ENCODE peak calls at places on chromosomes 16 and 17, in six cellular contexts. P is aorta; V is stimulated activated CD8-positive, alpha-beta memory T cell treated with anti-CD3 and anti-CD28 coated beads, Interleukin-7, amount 100 ng/mL, for 1 hour; N is SK-MEL-5; Z is NCI-H187 treated with DMSO at 0.1 percent for 48 hours; G is activated naive CD8-positive, alpha-beta T cell treated with anti-CD3 and anti-CD28 coated beads for 36 hours. D is an unnamed sample.

GRCh38 chr16:28621756-28622155 is 11.9 kb upstream of the SULT1A1 start:
- DNase-seq in P (no peak), V (no peak), N (no peak), Z (no peak), G (no peak), D (no peak)

GRCh38 chr16:54987081-54987480 is 56.4 kb downstream of the IRX5 start:
- DNase-seq in P (no peak), V (no peak), N (no peak), Z (no peak), G (no peak), D (no peak)

GRCh38 chr16:49003022-49003421 is 278.6 kb downstream of the CBLN1 start:
- DNase-seq in P (no peak), V (no peak), N (no peak), Z (peak), G (no peak), D (no peak)

GRCh38 chr16:168424-168823 is 2.6 kb downstream of the HBM start:
- DNase-seq in P (no peak), V (no peak), N (no peak), Z (no peak), G (no peak), D (no peak)

GRCh38 chr16:27776556-27776955 is 226.6 kb downstream of the KATNIP start:
- DNase-seq in P (no peak), V (no peak), N (no peak), Z (no peak), G (no peak), D (no peak)

GRCh38 chr17:31489295-31490018 is 98.0 kb downstream of the RAB11FIP4 start:
- DNase-seq in P (no peak), V (no peak), N (no peak), Z (no peak), G (no peak), D (no peak)

GRCh38 chr16:66712512-66712911 is 16.0 kb upstream of the CMTM4 start:
- DNase-seq in P (no peak), V (no peak), N (no peak), Z (no peak), G (no peak), D (no peak)

GRCh38 chr17:41910701-41911391 is 7.9 kb downstream of the ACLY start:
- DNase-seq in P (peak), V (no peak), N (no peak), Z (no peak), G (no peak), D (no peak)

GRCh38 chr16:79610771-79611170 is 10.2 kb upstream of the MAF start:
- DNase-seq in P (no peak), V (no peak), N (no peak), Z (no peak), G (no peak), D (no peak)

GRCh38 chr17:3763777-3764170 is 37.2 kb downstream of the ITGAE start:
- DNase-seq in P (no peak), V (no peak), N (no peak), Z (no peak), G (no peak), D (no peak)

GRCh38 chr17:16515933-16516332 is 23.9 kb upstream of the LRRC75A start:
- DNase-seq in P (no peak), V (no peak), N (peak), Z (no peak), G (no peak), D (no peak)

GRCh38 chr16:48596326-48596725 is 13.7 kb downstream of the N4BP1 start:
- DNase-seq in P (no peak), V (no peak), N (no peak), Z (no peak), G (peak), D (no peak)

GRCh38 chr16:66677179-66677578 is 19.4 kb downstream of the CMTM4 start:
- DNase-seq in P (no peak), V (no peak), N (no peak), Z (no peak), G (no peak), D (no peak)

GRCh38 chr17:57747221-57748017 is 2.3 kb upstream of the CCDC182 start:
- DNase-seq in P (no peak), V (no peak), N (peak), Z (peak), G (peak), D (no peak)

GRCh38 chr17:12896386-12896785 is 107.1 kb downstream of the ARHGAP44 start:
- DNase-seq in P (no peak), V (no peak), N (no peak), Z (no peak), G (no peak), D (no peak)

GRCh38 chr16:86306811-86307517 is 203.4 kb upstream of the FOXF1 start:
- DNase-seq in P (no peak), V (no peak), N (peak), Z (no peak), G (no peak), D (no peak)

GRCh38 chr17:44386182-44386525 is 3.3 kb downstream of the ITGA2B start:
- DNase-seq in P (no peak), V (no peak), N (no peak), Z (no peak), G (no peak), D (no peak)

GRCh38 chr16:30472328-30472942 is at the start of gene ITGAL:
- DNase-seq in P (peak), V (peak), N (no peak), Z (no peak), G (peak), D (no peak)

GRCh38 chr17:42399121-42399520 is 10.9 kb upstream of the STAT3 start:
- DNase-seq in P (peak), V (no peak), N (no peak), Z (no peak), G (no peak), D (no peak)

GRCh38 chr17:73309727-73310555 is 1.9 kb downstream of the CDC42EP4 start:
- DNase-seq in P (no peak), V (no peak), N (no peak), Z (no peak), G (no peak), D (no peak)

GRCh38 chr17:49987681-49988441 is 7.2 kb downstream of the DLX3 start:
- DNase-seq in P (no peak), V (no peak), N (peak), Z (peak), G (no peak), D (no peak)

GRCh38 chr17:32266389-32267269 is 997 bp downstream of the RHBDL3 start:
- DNase-seq in P (no peak), V (no peak), N (no peak), Z (no peak), G (peak), D (no peak)

GRCh38 chr17:8488491-8488890 is 52.8 kb downstream of the NDEL1 start:
- DNase-seq in P (peak), V (no peak), N (no peak), Z (no peak), G (no peak), D (no peak)

GRCh38 chr16:57735755-57736418 is at the start of gene KATNB1:
- DNase-seq in P (no peak), V (no peak), N (no peak), Z (no peak), G (no peak), D (no peak)

GRCh38 chr17:55300479-55301290 is 35.9 kb downstream of the HLF start:
- DNase-seq in P (no peak), V (no peak), N (no peak), Z (no peak), G (no peak), D (no peak)

GRCh38 chr17:12114686-12115418 is 94.2 kb downstream of the MAP2K4 start:
- DNase-seq in P (no peak), V (no peak), N (no peak), Z (no peak), G (no peak), D (no peak)

GRCh38 chr17:50779747-50780363 is 12.5 kb upstream of the ANKRD40CL start:
- DNase-seq in P (no peak), V (no peak), N (no peak), Z (no peak), G (peak), D (no peak)

GRCh38 chr17:66309793-66310192 is 7.4 kb downstream of the PRKCA start:
- DNase-seq in P (no peak), V (no peak), N (no peak), Z (no peak), G (no peak), D (no peak)

GRCh38 chr17:39954876-39955275 is 7.9 kb upstream of the GSDMA start:
- DNase-seq in P (no peak), V (no peak), N (no peak), Z (no peak), G (no peak), D (no peak)

GRCh38 chr17:73069164-73069774 is 23.2 kb downstream of the SLC39A11 start:
- DNase-seq in P (no peak), V (no peak), N (no peak), Z (no peak), G (no peak), D (no peak)

GRCh38 chr16:50548659-50549560 is 714 bp downstream of the NKD1 start:
- DNase-seq in P (no peak), V (no peak), N (no peak), Z (no peak), G (peak), D (no peak)

D was measured in NCI-H1417 treated with DMSO at 0.1 percent for 48 hours.